ENCODE peak calls at places on chromosomes 3 and 15, in ten cellular contexts. One of them, this sample, is unnamed.

GRCh38 chr3:46417120-46417510 is 10.1 kb downstream of the CCRL2 start:
- DNase-seq in activated CD4-positive, CD25-positive, alpha-beta regulatory T cell: no peak
- DNase-seq in stimulated activated CD8-positive, alpha-beta memory T cell treated with anti-CD3 and anti-CD28 coated beads, Interleukin-15, amount 100 ng/mL, for 24 hours: no peak
- DNase-seq in H9: no peak
- DNase-seq in activated CD4-positive, alpha-beta T cell treated with anti-CD3 and anti-CD28 coated beads, Interleukin-2, amount 50 U/mL, for 4 hours: no peak
- DNase-seq in HTR-8/SVneo: no peak
- DNase-seq in activated naive CD4-positive, alpha-beta T cell: no peak
- DNase-seq in frontal cortex: no peak
- DNase-seq in aorta: no peak
- DNase-seq in activated T-helper 1 cell treated with Interleukin-2 at 50 U/mL for 16 hours: no peak
- DNase-seq in this sample: no peak

GRCh38 chr3:152964901-152965609 is 130.1 kb downstream of the P2RY1 start:
- DNase-seq in H9: no peak
- DNase-seq in stimulated activated CD8-positive, alpha-beta memory T cell treated with anti-CD3 and anti-CD28 coated beads, Interleukin-15, amount 100 ng/mL, for 24 hours: no peak
- DNase-seq in HTR-8/SVneo: no peak
- DNase-seq in frontal cortex: no peak
- DNase-seq in activated T-helper 1 cell treated with Interleukin-2 at 50 U/mL for 16 hours: no peak
- DNase-seq in activated CD4-positive, alpha-beta T cell treated with anti-CD3 and anti-CD28 coated beads, Interleukin-2, amount 50 U/mL, for 4 hours: no peak
- DNase-seq in aorta: no peak
- DNase-seq in activated naive CD4-positive, alpha-beta T cell: no peak
- DNase-seq in activated CD4-positive, CD25-positive, alpha-beta regulatory T cell: no peak
- DNase-seq in this sample: no peak

GRCh38 chr15:98800437-98801233 is 152.3 kb downstream of the IGF1R start:
- DNase-seq in activated CD4-positive, alpha-beta T cell treated with anti-CD3 and anti-CD28 coated beads, Interleukin-2, amount 50 U/mL, for 4 hours: no peak
- DNase-seq in activated naive CD4-positive, alpha-beta T cell: no peak
- DNase-seq in aorta: no peak
- DNase-seq in stimulated activated CD8-positive, alpha-beta memory T cell treated with anti-CD3 and anti-CD28 coated beads, Interleukin-15, amount 100 ng/mL, for 24 hours: no peak
- DNase-seq in activated T-helper 1 cell treated with Interleukin-2 at 50 U/mL for 16 hours: no peak
- DNase-seq in H9: peak; percentile 83
- DNase-seq in activated CD4-positive, CD25-positive, alpha-beta regulatory T cell: no peak
- DNase-seq in HTR-8/SVneo: peak; percentile 60
- DNase-seq in frontal cortex: no peak
- DNase-seq in this sample: no peak

GRCh38 chr3:33355611-33356010 is 78.4 kb downstream of the FBXL2 start:
- DNase-seq in activated naive CD4-positive, alpha-beta T cell: no peak
- DNase-seq in aorta: no peak
- DNase-seq in frontal cortex: no peak
- DNase-seq in activated CD4-positive, alpha-beta T cell treated with anti-CD3 and anti-CD28 coated beads, Interleukin-2, amount 50 U/mL, for 4 hours: no peak
- DNase-seq in activated CD4-positive, CD25-positive, alpha-beta regulatory T cell: no peak
- DNase-seq in H9: no peak
- DNase-seq in HTR-8/SVneo: no peak
- DNase-seq in activated T-helper 1 cell treated with Interleukin-2 at 50 U/mL for 16 hours: no peak
- DNase-seq in stimulated activated CD8-positive, alpha-beta memory T cell treated with anti-CD3 and anti-CD28 coated beads, Interleukin-15, amount 100 ng/mL, for 24 hours: no peak
- DNase-seq in this sample: no peak

GRCh38 chr15:38207591-38207990 is 45.0 kb upstream of the SPRED1 start:
- DNase-seq in aorta: no peak
- DNase-seq in activated CD4-positive, alpha-beta T cell treated with anti-CD3 and anti-CD28 coated beads, Interleukin-2, amount 50 U/mL, for 4 hours: no peak
- DNase-seq in activated CD4-positive, CD25-positive, alpha-beta regulatory T cell: no peak
- DNase-seq in stimulated activated CD8-positive, alpha-beta memory T cell treated with anti-CD3 and anti-CD28 coated beads, Interleukin-15, amount 100 ng/mL, for 24 hours: no peak
- DNase-seq in HTR-8/SVneo: no peak
- DNase-seq in activated T-helper 1 cell treated with Interleukin-2 at 50 U/mL for 16 hours: no peak
- DNase-seq in frontal cortex: no peak
- DNase-seq in H9: no peak
- DNase-seq in activated naive CD4-positive, alpha-beta T cell: no peak
- DNase-seq in this sample: no peak

GRCh38 chr3:98779936-98780335 is 16.8 kb downstream of the ST3GAL6 start:
- DNase-seq in aorta: no peak
- DNase-seq in activated CD4-positive, alpha-beta T cell treated with anti-CD3 and anti-CD28 coated beads, Interleukin-2, amount 50 U/mL, for 4 hours: no peak
- DNase-seq in activated CD4-positive, CD25-positive, alpha-beta regulatory T cell: no peak
- DNase-seq in frontal cortex: peak; percentile 21
- DNase-seq in stimulated activated CD8-positive, alpha-beta memory T cell treated with anti-CD3 and anti-CD28 coated beads, Interleukin-15, amount 100 ng/mL, for 24 hours: no peak
- DNase-seq in H9: no peak
- DNase-seq in activated T-helper 1 cell treated with Interleukin-2 at 50 U/mL for 16 hours: no peak
- DNase-seq in HTR-8/SVneo: no peak
- DNase-seq in activated naive CD4-positive, alpha-beta T cell: no peak
- DNase-seq in this sample: no peak

GRCh38 chr3:157669403-157669802 is 166.2 kb upstream of the VEPH1 start:
- DNase-seq in HTR-8/SVneo: peak; percentile 44
- DNase-seq in stimulated activated CD8-positive, alpha-beta memory T cell treated with anti-CD3 and anti-CD28 coated beads, Interleukin-15, amount 100 ng/mL, for 24 hours: no peak
- DNase-seq in aorta: no peak
- DNase-seq in frontal cortex: no peak
- DNase-seq in activated CD4-positive, alpha-beta T cell treated with anti-CD3 and anti-CD28 coated beads, Interleukin-2, amount 50 U/mL, for 4 hours: no peak
- DNase-seq in activated CD4-positive, CD25-positive, alpha-beta regulatory T cell: no peak
- DNase-seq in activated naive CD4-positive, alpha-beta T cell: no peak
- DNase-seq in activated T-helper 1 cell treated with Interleukin-2 at 50 U/mL for 16 hours: no peak
- DNase-seq in H9: no peak
- DNase-seq in this sample: no peak

GRCh38 chr3:171825222-171825828 is 15.0 kb upstream of the PLD1 start:
- DNase-seq in H9: no peak
- DNase-seq in frontal cortex: no peak
- DNase-seq in activated naive CD4-positive, alpha-beta T cell: no peak
- DNase-seq in activated CD4-positive, alpha-beta T cell treated with anti-CD3 and anti-CD28 coated beads, Interleukin-2, amount 50 U/mL, for 4 hours: no peak
- DNase-seq in activated CD4-positive, CD25-positive, alpha-beta regulatory T cell: no peak
- DNase-seq in activated T-helper 1 cell treated with Interleukin-2 at 50 U/mL for 16 hours: no peak
- DNase-seq in stimulated activated CD8-positive, alpha-beta memory T cell treated with anti-CD3 and anti-CD28 coated beads, Interleukin-15, amount 100 ng/mL, for 24 hours: no peak
- DNase-seq in HTR-8/SVneo: peak; percentile 41
- DNase-seq in aorta: no peak
- DNase-seq in this sample: no peak

GRCh38 chr3:149566296-149566945 is 91.4 kb downstream of the WWTR1 start:
- DNase-seq in activated naive CD4-positive, alpha-beta T cell: no peak
- DNase-seq in activated CD4-positive, CD25-positive, alpha-beta regulatory T cell: no peak
- DNase-seq in frontal cortex: no peak
- DNase-seq in stimulated activated CD8-positive, alpha-beta memory T cell treated with anti-CD3 and anti-CD28 coated beads, Interleukin-15, amount 100 ng/mL, for 24 hours: no peak
- DNase-seq in activated CD4-positive, alpha-beta T cell treated with anti-CD3 and anti-CD28 coated beads, Interleukin-2, amount 50 U/mL, for 4 hours: no peak
- DNase-seq in activated T-helper 1 cell treated with Interleukin-2 at 50 U/mL for 16 hours: no peak
- DNase-seq in HTR-8/SVneo: no peak
- DNase-seq in H9: no peak
- DNase-seq in aorta: no peak
- DNase-seq in this sample: no peak

GRCh38 chr15:62472616-62473299 is 307.7 kb upstream of the C2CD4B start:
- DNase-seq in aorta: peak; percentile 68
- DNase-seq in H9: no peak
- DNase-seq in stimulated activated CD8-positive, alpha-beta memory T cell treated with anti-CD3 and anti-CD28 coated beads, Interleukin-15, amount 100 ng/mL, for 24 hours: no peak
- DNase-seq in activated T-helper 1 cell treated with Interleukin-2 at 50 U/mL for 16 hours: no peak
- DNase-seq in HTR-8/SVneo: peak; percentile 50
- DNase-seq in frontal cortex: no peak
- DNase-seq in activated naive CD4-positive, alpha-beta T cell: no peak
- DNase-seq in activated CD4-positive, alpha-beta T cell treated with anti-CD3 and anti-CD28 coated beads, Interleukin-2, amount 50 U/mL, for 4 hours: no peak
- DNase-seq in activated CD4-positive, CD25-positive, alpha-beta regulatory T cell: no peak
- DNase-seq in this sample: no peak

GRCh38 chr3:46960081-46960701 is 16.4 kb downstream of the CCDC12 start:
- DNase-seq in activated T-helper 1 cell treated with Interleukin-2 at 50 U/mL for 16 hours: no peak
- DNase-seq in activated naive CD4-positive, alpha-beta T cell: no peak
- DNase-seq in H9: no peak
- DNase-seq in activated CD4-positive, CD25-positive, alpha-beta regulatory T cell: no peak
- DNase-seq in stimulated activated CD8-positive, alpha-beta memory T cell treated with anti-CD3 and anti-CD28 coated beads, Interleukin-15, amount 100 ng/mL, for 24 hours: no peak
- DNase-seq in activated CD4-positive, alpha-beta T cell treated with anti-CD3 and anti-CD28 coated beads, Interleukin-2, amount 50 U/mL, for 4 hours: no peak
- DNase-seq in aorta: no peak
- DNase-seq in frontal cortex: no peak
- DNase-seq in HTR-8/SVneo: no peak
- DNase-seq in this sample: no peak

GRCh38 chr3:151008699-151009098 is 36.2 kb upstream of the CLRN1 start:
- DNase-seq in activated naive CD4-positive, alpha-beta T cell: no peak
- DNase-seq in activated T-helper 1 cell treated with Interleukin-2 at 50 U/mL for 16 hours: no peak
- DNase-seq in aorta: no peak
- DNase-seq in activated CD4-positive, CD25-positive, alpha-beta regulatory T cell: no peak
- DNase-seq in stimulated activated CD8-positive, alpha-beta memory T cell treated with anti-CD3 and anti-CD28 coated beads, Interleukin-15, amount 100 ng/mL, for 24 hours: no peak
- DNase-seq in activated CD4-positive, alpha-beta T cell treated with anti-CD3 and anti-CD28 coated beads, Interleukin-2, amount 50 U/mL, for 4 hours: no peak
- DNase-seq in frontal cortex: no peak
- DNase-seq in H9: no peak
- DNase-seq in HTR-8/SVneo: peak; percentile 30
- DNase-seq in this sample: no peak

GRCh38 chr15:78947506-78947905 is 2.7 kb upstream of the CTSH start:
- DNase-seq in frontal cortex: no peak
- DNase-seq in activated naive CD4-positive, alpha-beta T cell: no peak
- DNase-seq in stimulated activated CD8-positive, alpha-beta memory T cell treated with anti-CD3 and anti-CD28 coated beads, Interleukin-15, amount 100 ng/mL, for 24 hours: no peak
- DNase-seq in activated T-helper 1 cell treated with Interleukin-2 at 50 U/mL for 16 hours: no peak
- DNase-seq in H9: no peak
- DNase-seq in activated CD4-positive, CD25-positive, alpha-beta regulatory T cell: no peak
- DNase-seq in activated CD4-positive, alpha-beta T cell treated with anti-CD3 and anti-CD28 coated beads, Interleukin-2, amount 50 U/mL, for 4 hours: no peak
- DNase-seq in HTR-8/SVneo: no peak
- DNase-seq in aorta: no peak
- DNase-seq in this sample: no peak